ENCODE peak calls at places on chromosomes 3 and 15, in four cellular contexts. One of them, this sample, is unnamed.

GRCh38 chr3:49017229-49017615 is 1.2 kb downstream of the DALRD3 start:
- DNase-seq in HepG2: no peak
- DNase-seq in K562: no peak
- DNase-seq in HCT116: no peak
- DNase-seq in this sample: no peak

GRCh38 chr3:190853464-190853863 is 9.0 kb downstream of the GMNC start:
- DNase-seq in HepG2: no peak
- DNase-seq in K562: no peak
- DNase-seq in HCT116: no peak
- DNase-seq in this sample: no peak

GRCh38 chr15:101440846-101441590 is 48.5 kb downstream of the PCSK6 start:
- DNase-seq in HCT116: no peak
- DNase-seq in K562: no peak
- DNase-seq in HepG2: no peak
- DNase-seq in this sample: no peak

GRCh38 chr3:168883145-168883544 is 780.4 kb downstream of the MECOM start:
- DNase-seq in HepG2: no peak
- DNase-seq in K562: no peak
- DNase-seq in HCT116: no peak
- DNase-seq in this sample: no peak

GRCh38 chr3:49339947-49340800 is at the start of gene USP4:
- DNase-seq in HCT116: peak; percentile 71
- DNase-seq in HepG2: peak; percentile 89
- DNase-seq in K562: peak; percentile 89
- DNase-seq in this sample: peak; percentile 47

GRCh38 chr3:10164546-10165393 is at the start of gene IRAK2:
- DNase-seq in HepG2: peak; percentile 35
- DNase-seq in K562: peak; percentile 92
- DNase-seq in HCT116: peak; percentile 22
- DNase-seq in this sample: no peak

GRCh38 chr3:194158942-194159439 is 23.0 kb downstream of the HES1 start:
- DNase-seq in HepG2: peak; percentile 35
- DNase-seq in K562: no peak
- DNase-seq in HCT116: no peak
- DNase-seq in this sample: no peak

GRCh38 chr3:139674585-139675260 is 3.0 kb downstream of the NMNAT3 start:
- DNase-seq in HepG2: no peak
- DNase-seq in HCT116: no peak
- DNase-seq in K562: no peak
- DNase-seq in this sample: no peak

GRCh38 chr15:87752250-87752951 is 504.1 kb downstream of the NTRK3 start:
- DNase-seq in K562: no peak
- DNase-seq in HepG2: no peak
- DNase-seq in HCT116: no peak
- DNase-seq in this sample: no peak

GRCh38 chr3:125236331-125236903 is 23.9 kb upstream of the SLC12A8 start:
- DNase-seq in K562: no peak
- DNase-seq in HepG2: no peak
- DNase-seq in HCT116: no peak
- DNase-seq in this sample: no peak

GRCh38 chr3:196941846-196942225 is 492 bp downstream of the NCBP2 start:
- DNase-seq in HepG2: no peak
- DNase-seq in K562: peak; percentile 67
- DNase-seq in HCT116: no peak
- DNase-seq in this sample: no peak

GRCh38 chr15:101008158-101009139 is 89.3 kb downstream of the LRRK1 start:
- DNase-seq in K562: peak; percentile 85
- DNase-seq in HCT116: peak; percentile 72
- DNase-seq in HepG2: peak; percentile 64
- DNase-seq in this sample: peak; percentile 67

GRCh38 chr15:101536166-101536874 is 46.8 kb upstream of the PCSK6 start:
- DNase-seq in HepG2: no peak
- DNase-seq in HCT116: no peak
- DNase-seq in K562: no peak
- DNase-seq in this sample: no peak

GRCh38 chr3:72099331-72100061 is 314.5 kb upstream of the PROK2 start:
- DNase-seq in HCT116: no peak
- DNase-seq in HepG2: no peak
- DNase-seq in K562: no peak
- DNase-seq in this sample: no peak

DNA sequence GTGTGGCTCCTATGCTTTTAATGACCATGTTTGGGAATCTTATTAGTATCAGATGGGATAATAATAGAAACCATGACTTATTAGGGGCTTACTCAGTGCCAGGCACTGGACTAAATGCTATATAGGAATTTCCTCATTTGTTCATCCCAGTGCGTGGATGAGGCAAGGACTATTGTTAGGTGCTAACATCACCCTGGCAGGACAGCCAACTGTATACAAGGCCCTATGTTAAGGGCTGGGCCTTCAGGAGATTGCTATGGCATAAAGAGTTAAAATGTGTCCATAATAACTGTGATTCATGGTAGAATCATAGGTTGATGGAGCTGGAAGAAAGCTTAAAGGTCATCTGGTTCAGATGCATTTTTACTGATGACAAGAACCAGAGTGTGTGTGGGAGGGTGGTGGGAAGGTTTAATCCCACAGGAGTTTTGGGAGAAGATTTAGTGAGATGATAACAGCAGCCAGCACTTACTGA is 4.7 kb upstream of the FEM1B start:
- DNase-seq in HepG2: no peak
- DNase-seq in HCT116: no peak
- DNase-seq in K562: no peak
- DNase-seq in this sample: no peak
- H3K27ac ChIP-seq in HepG2: no peak overlapping the region
- H3K27ac ChIP-seq in HCT116: peak overlapping the region; percentile 77
- H3K27ac ChIP-seq in K562: no peak overlapping the region
- H3K27ac ChIP-seq in this sample: no peak overlapping the region

GRCh38 chr15:55937040-55937439 is 56.4 kb downstream of the NEDD4 start:
- DNase-seq in K562: no peak
- DNase-seq in HepG2: no peak
- DNase-seq in HCT116: no peak
- DNase-seq in this sample: no peak

DNA sequence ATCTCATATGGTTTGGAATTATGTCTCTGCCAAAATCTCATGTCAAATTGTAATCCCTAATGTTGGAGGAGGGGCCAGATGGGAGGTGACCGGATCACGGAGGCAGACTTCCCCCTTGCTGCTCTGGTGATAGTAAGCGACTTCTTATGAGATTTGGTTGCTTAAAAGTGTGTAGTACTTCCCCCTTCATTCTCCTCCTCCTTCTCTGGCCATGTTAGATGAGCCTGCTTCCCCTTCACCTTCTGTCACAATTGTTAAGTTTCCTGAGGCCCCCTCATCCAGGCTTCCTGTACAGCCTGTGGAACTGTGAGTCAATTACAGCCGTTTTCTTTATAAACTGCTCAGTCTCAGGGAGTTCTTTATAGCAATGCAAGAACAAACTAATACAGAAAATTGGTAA is 51.1 kb downstream of the NEDD4 start:
- DNase-seq in HepG2: no peak
- DNase-seq in HCT116: no peak
- DNase-seq in K562: no peak
- DNase-seq in this sample: no peak
- TF ChIP-seq TCF7L2 in HepG2: no peak
- TF ChIP-seq TCF7L2 in HCT116: no peak
- TF ChIP-seq TCF7L2 in K562: no peak
- TF ChIP-seq TCF7L2 in this sample: no peak

GRCh38 chr3:105401691-105402149 is 35.0 kb downstream of the ALCAM start:
- DNase-seq in HCT116: peak; percentile 53
- DNase-seq in K562: no peak
- DNase-seq in HepG2: no peak
- DNase-seq in this sample: peak; percentile 89
- H3K27ac ChIP-seq in HCT116: peak overlapping the region; percentile 87
- H3K27ac ChIP-seq in K562: no peak overlapping the region
- H3K27ac ChIP-seq in HepG2: no peak overlapping the region
- H3K27ac ChIP-seq in this sample: peak overlapping the region; percentile 17

GRCh38 chr3:14791343-14791945 is 27.3 kb upstream of the FGD5 start:
- DNase-seq in HCT116: peak; percentile 37
- DNase-seq in HepG2: peak; percentile 46
- DNase-seq in K562: peak; percentile 83
- DNase-seq in this sample: peak; percentile 12
- TF ChIP-seq TCF7L2 in HCT116: no peak
- TF ChIP-seq TCF7L2 in HepG2: no peak
- TF ChIP-seq TCF7L2 in K562: no peak
- TF ChIP-seq TCF7L2 in this sample: no peak

This sample was measured in Panc1.